ENCODE peak calls at places on chromosomes 11 and 22, in ten cellular contexts. M is astrocyte of the spinal cord; R is sciatic nerve; E is T-cell; A is AML-193; D is stimulated activated CD4-positive, alpha-beta T cell treated with anti-CD3 and anti-CD28 coated beads, Interleukin-1b, Interleukin-23, amount 100 ng/mL, for 1 hour; X is AG09309; K is HFFc6; Y is colonic mucosa; P is NCI-H748 treated with DMSO at 0.1 percent for 48 hours. C is an unnamed sample.
A peak's percentile ranks its signal among the peaks of the same experiment; 100 is the strongest.

GRCh38 chr22:39690901-39691620 is 120.5 kb downstream of the CACNA1I start:
- DNase-seq in E (no peak), D (no peak), M (no peak), X (no peak), K (no peak), A (no peak), R (no peak), Y (no peak), P (no peak), C (no peak)

GRCh38 chr11:10122337-10123197 is 171.5 kb downstream of the SBF2 start:
- DNase-seq in P (no peak), X (no peak), R (no peak), K (peak; percentile 39), A (peak; percentile 46), Y (no peak), E (no peak), M (peak; percentile 61), D (no peak), C (no peak)

GRCh38 chr11:114625294-114625693 is 29.7 kb upstream of the NXPE4 start:
- DNase-seq in P (no peak), M (no peak), Y (peak; percentile 4), R (no peak), A (no peak), D (no peak), E (no peak), K (no peak), X (no peak), C (no peak)

GRCh38 chr11:12354750-12355545 is 22.4 kb upstream of the PARVA start:
- DNase-seq in A (no peak), P (no peak), X (no peak), D (no peak), K (no peak), R (no peak), Y (peak; percentile 77), E (no peak), M (no peak), C (no peak)

GRCh38 chr11:19873730-19874129 is 161.1 kb downstream of the NAV2 start:
- DNase-seq in A (no peak), P (no peak), R (no peak), E (no peak), M (no peak), X (no peak), D (no peak), Y (no peak), K (no peak), C (no peak)

GRCh38 chr11:90845126-90845525 is 622.3 kb upstream of the CHORDC1 start:
- DNase-seq in X (no peak), M (no peak), R (no peak), D (no peak), K (no peak), A (no peak), Y (no peak), E (no peak), P (no peak), C (no peak)

GRCh38 chr22:26565889-26566288 is 24.0 kb downstream of the TPST2 start:
- DNase-seq in R (no peak), E (no peak), X (no peak), Y (no peak), K (no peak), P (no peak), D (no peak), M (no peak), A (no peak), C (no peak)

GRCh38 chr11:30789270-30789669 is 203.1 kb upstream of the MPPED2 start:
- DNase-seq in E (no peak), K (peak; percentile 0), M (peak; percentile 57), D (no peak), R (no peak), A (no peak), Y (no peak), P (no peak), X (no peak), C (no peak)

GRCh38 chr11:105230586-105230985 is 91.0 kb upstream of the CARD18 start:
- DNase-seq in Y (no peak), X (no peak), R (no peak), P (no peak), D (no peak), A (no peak), E (no peak), K (no peak), M (no peak), C (no peak)

GRCh38 chr11:8242480-8243280 is 21.0 kb downstream of the LMO1 start:
- DNase-seq in D (no peak), E (no peak), K (no peak), Y (no peak), A (no peak), P (no peak), M (no peak), X (no peak), R (no peak), C (no peak)

GRCh38 chr11:86021390-86021789 is 47.5 kb downstream of the PICALM start:
- DNase-seq in K (no peak), P (no peak), X (no peak), D (no peak), R (no peak), Y (no peak), A (peak; percentile 6), E (no peak), M (no peak), C (no peak)

GRCh38 chr11:86876716-86877234 is 76.4 kb downstream of the PRSS23 start:
- DNase-seq in A (no peak), R (no peak), P (no peak), K (no peak), E (no peak), M (no peak), D (no peak), X (no peak), Y (no peak), C (no peak)

GRCh38 chr22:37169947-37170688 is 17.9 kb downstream of the C1QTNF6 start:
- DNase-seq in Y (no peak), D (no peak), K (no peak), A (no peak), P (no peak), R (peak; percentile 60), M (no peak), E (no peak), X (no peak), C (no peak)

GRCh38 chr11:68825603-68826002 is 16.1 kb downstream of the CPT1A start:
- DNase-seq in K (no peak), E (peak; percentile 32), R (no peak), D (peak; percentile 19), P (no peak), X (no peak), M (no peak), A (no peak), Y (peak; percentile 85), C (no peak)

GRCh38 chr11:68213135-68213515 is at the start of gene KMT5B:
- DNase-seq in E (no peak), K (no peak), P (peak; percentile 25), A (no peak), R (peak; percentile 83), M (peak; percentile 46), D (no peak), Y (peak; percentile 63), X (no peak), C (no peak)

GRCh38 chr11:47259178-47259977 is 1.6 kb downstream of the NR1H3 start:
- DNase-seq in E (no peak), R (no peak), D (no peak), M (peak; percentile 35), K (no peak), X (no peak), P (no peak), A (peak; percentile 27), Y (peak; percentile 69), C (peak; percentile 66)

GRCh38 chr22:36538529-36538928 is 9.6 kb upstream of the EIF3D start:
- DNase-seq in M (no peak), P (no peak), X (no peak), R (no peak), K (no peak), D (no peak), E (no peak), A (no peak), Y (no peak), C (no peak)

GRCh38 chr11:70604630-70605520 is 206.5 kb downstream of the CTTN start:
- DNase-seq in P (no peak), D (no peak), R (no peak), E (no peak), K (no peak), Y (no peak), M (no peak), A (no peak), X (no peak), C (no peak)

GRCh38 chr11:14413307-14414072 is 54.5 kb upstream of the RRAS2 start:
- DNase-seq in R (no peak), P (no peak), A (no peak), D (no peak), E (no peak), X (no peak), Y (no peak), K (peak; percentile 35), M (peak; percentile 58), C (peak; percentile 36)

GRCh38 chr11:126371595-126371994 is 16.1 kb downstream of the ST3GAL4 start:
- DNase-seq in A (no peak), Y (no peak), M (no peak), D (no peak), K (no peak), E (no peak), P (no peak), X (no peak), R (no peak), C (no peak)

GRCh38 chr11:48029686-48030279 is 49.4 kb downstream of the PTPRJ start:
- DNase-seq in X (no peak), R (no peak), P (no peak), Y (no peak), M (no peak), K (no peak), A (no peak), D (no peak), E (no peak), C (no peak)

C was measured in endothelial cell.